ENCODE peak calls at places on chromosomes 4 and X, in eight cellular contexts. One of them, this sample, is unnamed.

GRCh38 chrX:39816871-39817731 is 280.7 kb downstream of the BCOR start:
- DNase-seq in H9: peak; percentile 93
- DNase-seq in DND-41: peak; percentile 25
- DNase-seq in kidney epithelial cell: no peak
- DNase-seq in omental fat pad: no peak
- DNase-seq in CD4-positive, alpha-beta T cell: no peak
- DNase-seq in PC-3: no peak
- DNase-seq in activated B cell treated with CpG ODN at 0.5 μM for 24 hours: no peak
- DNase-seq in this sample: no peak

GRCh38 chr4:87060957-87061356 is 126.1 kb downstream of the AFF1 start:
- DNase-seq in kidney epithelial cell: peak; percentile 92
- DNase-seq in CD4-positive, alpha-beta T cell: no peak
- DNase-seq in omental fat pad: no peak
- DNase-seq in activated B cell treated with CpG ODN at 0.5 μM for 24 hours: no peak
- DNase-seq in PC-3: peak; percentile 88
- DNase-seq in DND-41: no peak
- DNase-seq in H9: no peak
- DNase-seq in this sample: no peak

GRCh38 chrX:145524931-145525330 is 277.6 kb downstream of the SPANXN1 start:
- DNase-seq in activated B cell treated with CpG ODN at 0.5 μM for 24 hours: no peak
- DNase-seq in kidney epithelial cell: no peak
- DNase-seq in CD4-positive, alpha-beta T cell: no peak
- DNase-seq in omental fat pad: no peak
- DNase-seq in H9: no peak
- DNase-seq in DND-41: no peak
- DNase-seq in PC-3: no peak
- DNase-seq in this sample: no peak

GRCh38 chrX:123918106-123918721 is 43.3 kb upstream of the STAG2 start:
- DNase-seq in omental fat pad: no peak
- DNase-seq in H9: no peak
- DNase-seq in DND-41: no peak
- DNase-seq in CD4-positive, alpha-beta T cell: no peak
- DNase-seq in kidney epithelial cell: no peak
- DNase-seq in PC-3: peak; percentile 52
- DNase-seq in activated B cell treated with CpG ODN at 0.5 μM for 24 hours: no peak
- DNase-seq in this sample: no peak

GRCh38 chrX:16946361-16946964 is at the start of gene REPS2:
- DNase-seq in DND-41: no peak
- DNase-seq in omental fat pad: peak; percentile 52
- DNase-seq in kidney epithelial cell: peak; percentile 9
- DNase-seq in H9: peak; percentile 96
- DNase-seq in PC-3: peak; percentile 82
- DNase-seq in activated B cell treated with CpG ODN at 0.5 μM for 24 hours: peak; percentile 57
- DNase-seq in CD4-positive, alpha-beta T cell: peak; percentile 69
- DNase-seq in this sample: peak; percentile 75

GRCh38 chrX:120021927-120022326 is 55.6 kb downstream of the RHOXF2B start:
- DNase-seq in PC-3: no peak
- DNase-seq in omental fat pad: no peak
- DNase-seq in activated B cell treated with CpG ODN at 0.5 μM for 24 hours: no peak
- DNase-seq in kidney epithelial cell: no peak
- DNase-seq in H9: no peak
- DNase-seq in DND-41: no peak
- DNase-seq in CD4-positive, alpha-beta T cell: no peak
- DNase-seq in this sample: no peak

GRCh38 chr4:140707325-140707724 is 48.9 kb downstream of the TBC1D9 start:
- DNase-seq in activated B cell treated with CpG ODN at 0.5 μM for 24 hours: no peak
- DNase-seq in CD4-positive, alpha-beta T cell: no peak
- DNase-seq in PC-3: no peak
- DNase-seq in DND-41: no peak
- DNase-seq in kidney epithelial cell: no peak
- DNase-seq in omental fat pad: no peak
- DNase-seq in H9: no peak
- DNase-seq in this sample: no peak

GRCh38 chr4:116531870-116532269 is 553.5 kb downstream of the TRAM1L1 start:
- DNase-seq in H9: no peak
- DNase-seq in DND-41: peak; percentile 53
- DNase-seq in kidney epithelial cell: no peak
- DNase-seq in CD4-positive, alpha-beta T cell: no peak
- DNase-seq in activated B cell treated with CpG ODN at 0.5 μM for 24 hours: no peak
- DNase-seq in omental fat pad: no peak
- DNase-seq in PC-3: no peak
- DNase-seq in this sample: no peak

GRCh38 chrX:77505227-77505626 is 58.0 kb downstream of the FGF16 start:
- DNase-seq in CD4-positive, alpha-beta T cell: no peak
- DNase-seq in DND-41: no peak
- DNase-seq in kidney epithelial cell: no peak
- DNase-seq in PC-3: no peak
- DNase-seq in activated B cell treated with CpG ODN at 0.5 μM for 24 hours: no peak
- DNase-seq in omental fat pad: no peak
- DNase-seq in H9: no peak
- DNase-seq in this sample: no peak

GRCh38 chrX:137545711-137546651 is 19.9 kb upstream of the ZIC3 start:
- DNase-seq in omental fat pad: no peak
- DNase-seq in activated B cell treated with CpG ODN at 0.5 μM for 24 hours: no peak
- DNase-seq in DND-41: no peak
- DNase-seq in CD4-positive, alpha-beta T cell: no peak
- DNase-seq in PC-3: no peak
- DNase-seq in H9: peak; percentile 44
- DNase-seq in kidney epithelial cell: no peak
- DNase-seq in this sample: no peak

GRCh38 chrX:70481424-70481823 is 36.8 kb downstream of the DLG3 start:
- DNase-seq in CD4-positive, alpha-beta T cell: no peak
- DNase-seq in H9: no peak
- DNase-seq in kidney epithelial cell: no peak
- DNase-seq in omental fat pad: no peak
- DNase-seq in DND-41: no peak
- DNase-seq in PC-3: no peak
- DNase-seq in activated B cell treated with CpG ODN at 0.5 μM for 24 hours: no peak
- DNase-seq in this sample: no peak

GRCh38 chr4:158810487-158811215 is 41.8 kb downstream of the FNIP2 start:
- DNase-seq in kidney epithelial cell: peak; percentile 96
- DNase-seq in PC-3: peak; percentile 92
- DNase-seq in omental fat pad: peak; percentile 38
- DNase-seq in activated B cell treated with CpG ODN at 0.5 μM for 24 hours: no peak
- DNase-seq in H9: no peak
- DNase-seq in CD4-positive, alpha-beta T cell: no peak
- DNase-seq in DND-41: no peak
- DNase-seq in this sample: peak; percentile 65

GRCh38 chr4:147590249-147590920 is 26.8 kb upstream of the TMEM184C start:
- DNase-seq in CD4-positive, alpha-beta T cell: no peak
- DNase-seq in kidney epithelial cell: no peak
- DNase-seq in H9: peak; percentile 51
- DNase-seq in omental fat pad: peak; percentile 87
- DNase-seq in PC-3: peak; percentile 79
- DNase-seq in activated B cell treated with CpG ODN at 0.5 μM for 24 hours: no peak
- DNase-seq in DND-41: peak; percentile 49
- DNase-seq in this sample: no peak

GRCh38 chrX:82237328-82237727 is 1035.4 kb downstream of the SH3BGRL start:
- DNase-seq in DND-41: no peak
- DNase-seq in activated B cell treated with CpG ODN at 0.5 μM for 24 hours: no peak
- DNase-seq in kidney epithelial cell: no peak
- DNase-seq in H9: no peak
- DNase-seq in PC-3: no peak
- DNase-seq in omental fat pad: no peak
- DNase-seq in CD4-positive, alpha-beta T cell: no peak
- DNase-seq in this sample: no peak

GRCh38 chr4:157221895-157222763 is 1.6 kb downstream of the GRIA2 start:
- DNase-seq in CD4-positive, alpha-beta T cell: no peak
- DNase-seq in PC-3: no peak
- DNase-seq in kidney epithelial cell: no peak
- DNase-seq in H9: peak; percentile 71
- DNase-seq in activated B cell treated with CpG ODN at 0.5 μM for 24 hours: no peak
- DNase-seq in DND-41: no peak
- DNase-seq in omental fat pad: no peak
- DNase-seq in this sample: no peak

GRCh38 chr4:145843148-145843547 is 95.5 kb downstream of the ZNF827 start:
- DNase-seq in DND-41: no peak
- DNase-seq in CD4-positive, alpha-beta T cell: no peak
- DNase-seq in omental fat pad: no peak
- DNase-seq in PC-3: peak; percentile 44
- DNase-seq in kidney epithelial cell: no peak
- DNase-seq in activated B cell treated with CpG ODN at 0.5 μM for 24 hours: no peak
- DNase-seq in H9: no peak
- DNase-seq in this sample: no peak

GRCh38 chrX:6968231-6968630 is 179.3 kb upstream of the STS start:
- DNase-seq in H9: no peak
- DNase-seq in DND-41: no peak
- DNase-seq in omental fat pad: no peak
- DNase-seq in PC-3: no peak
- DNase-seq in activated B cell treated with CpG ODN at 0.5 μM for 24 hours: no peak
- DNase-seq in kidney epithelial cell: no peak
- DNase-seq in CD4-positive, alpha-beta T cell: no peak
- DNase-seq in this sample: no peak

GRCh38 chrX:140163376-140164159 is 198.2 kb upstream of the CXorf66 start:
- DNase-seq in PC-3: no peak
- DNase-seq in H9: no peak
- DNase-seq in DND-41: no peak
- DNase-seq in CD4-positive, alpha-beta T cell: no peak
- DNase-seq in omental fat pad: no peak
- DNase-seq in kidney epithelial cell: no peak
- DNase-seq in activated B cell treated with CpG ODN at 0.5 μM for 24 hours: no peak
- DNase-seq in this sample: no peak

GRCh38 chrX:140157143-140157542 is 191.8 kb upstream of the CXorf66 start:
- DNase-seq in PC-3: no peak
- DNase-seq in omental fat pad: no peak
- DNase-seq in DND-41: no peak
- DNase-seq in activated B cell treated with CpG ODN at 0.5 μM for 24 hours: no peak
- DNase-seq in H9: no peak
- DNase-seq in CD4-positive, alpha-beta T cell: no peak
- DNase-seq in kidney epithelial cell: no peak
- DNase-seq in this sample: no peak

DNA sequence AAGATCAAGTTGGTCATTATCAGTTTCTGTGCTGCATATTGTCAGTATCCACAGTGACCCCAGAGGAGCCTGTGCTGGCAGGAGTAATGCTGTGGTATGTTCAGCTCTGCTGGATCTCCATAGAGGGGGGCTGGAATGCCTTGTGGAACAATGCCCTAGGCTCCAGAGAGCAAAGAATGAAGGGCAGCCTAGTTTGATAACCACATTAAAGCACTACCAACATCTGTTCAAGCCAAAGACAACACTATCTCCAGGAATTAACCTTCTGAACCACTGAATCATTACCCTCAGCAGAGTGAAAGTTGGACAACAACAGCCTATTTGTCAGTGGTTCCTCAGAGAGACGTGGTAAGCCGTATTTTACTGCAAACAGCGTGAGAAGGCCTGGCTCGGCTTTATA is 192.3 kb upstream of the CXorf66 start:
- DNase-seq in omental fat pad: no peak
- DNase-seq in H9: no peak
- DNase-seq in kidney epithelial cell: peak; percentile 63
- DNase-seq in activated B cell treated with CpG ODN at 0.5 μM for 24 hours: no peak
- DNase-seq in DND-41: no peak
- DNase-seq in CD4-positive, alpha-beta T cell: no peak
- DNase-seq in PC-3: peak; percentile 2
- DNase-seq in this sample: no peak
- TF ChIP-seq CTCF in omental fat pad: no peak
- TF ChIP-seq CTCF in H9: no peak
- TF ChIP-seq CTCF in kidney epithelial cell: no peak
- TF ChIP-seq CTCF in activated B cell treated with CpG ODN at 0.5 μM for 24 hours: no peak
- TF ChIP-seq CTCF in DND-41: no peak
- TF ChIP-seq CTCF in CD4-positive, alpha-beta T cell: no peak
- TF ChIP-seq CTCF in PC-3: no peak
- TF ChIP-seq CTCF in this sample: no peak

DNA sequence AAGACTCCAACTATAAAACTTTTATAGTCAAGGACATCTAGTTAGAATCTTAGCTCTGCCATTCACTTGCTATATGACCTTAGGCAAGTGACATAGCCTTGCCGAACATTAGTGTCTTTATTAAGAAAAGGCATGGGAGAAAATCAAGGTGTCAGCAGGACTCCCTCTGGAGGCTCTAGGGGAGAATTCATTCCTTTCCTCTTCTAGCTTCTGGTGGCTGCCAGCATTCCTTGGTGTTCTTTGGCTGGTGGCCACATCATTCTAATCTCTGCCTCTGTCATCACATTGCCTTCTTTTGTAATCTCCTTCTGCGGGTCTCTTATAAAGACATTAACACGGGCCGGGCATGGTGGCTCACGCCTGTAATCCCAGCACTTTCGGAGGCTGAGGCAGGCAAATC is 99.8 kb downstream of the PPP1R2C start:
- DNase-seq in activated B cell treated with CpG ODN at 0.5 μM for 24 hours: no peak
- DNase-seq in kidney epithelial cell: no peak
- DNase-seq in DND-41: no peak
- DNase-seq in omental fat pad: no peak
- DNase-seq in CD4-positive, alpha-beta T cell: no peak
- DNase-seq in H9: no peak
- DNase-seq in PC-3: peak; percentile 43
- DNase-seq in this sample: no peak
- TF ChIP-seq CTCF in activated B cell treated with CpG ODN at 0.5 μM for 24 hours: no peak
- TF ChIP-seq CTCF in kidney epithelial cell: no peak
- TF ChIP-seq CTCF in DND-41: peak; percentile 10
- TF ChIP-seq CTCF in omental fat pad: no peak
- TF ChIP-seq CTCF in CD4-positive, alpha-beta T cell: no peak
- TF ChIP-seq CTCF in H9: peak; percentile 46
- TF ChIP-seq CTCF in PC-3: peak; percentile 32
- TF ChIP-seq CTCF in this sample: no peak

GRCh38 chrX:12494400-12495138 is 296.6 kb upstream of the PRPS2 start:
- DNase-seq in CD4-positive, alpha-beta T cell: no peak
- DNase-seq in PC-3: no peak
- DNase-seq in activated B cell treated with CpG ODN at 0.5 μM for 24 hours: no peak
- DNase-seq in H9: no peak
- DNase-seq in kidney epithelial cell: no peak
- DNase-seq in omental fat pad: no peak
- DNase-seq in DND-41: no peak
- DNase-seq in this sample: no peak

GRCh38 chrX:12496343-12496742 is 294.9 kb upstream of the PRPS2 start:
- DNase-seq in PC-3: no peak
- DNase-seq in omental fat pad: no peak
- DNase-seq in activated B cell treated with CpG ODN at 0.5 μM for 24 hours: no peak
- DNase-seq in kidney epithelial cell: no peak
- DNase-seq in DND-41: no peak
- DNase-seq in CD4-positive, alpha-beta T cell: no peak
- DNase-seq in H9: no peak
- DNase-seq in this sample: no peak

GRCh38 chrX:12497832-12498591 is 293.2 kb upstream of the PRPS2 start:
- DNase-seq in PC-3: peak; percentile 46
- DNase-seq in DND-41: peak; percentile 18
- DNase-seq in H9: peak; percentile 54
- DNase-seq in omental fat pad: no peak
- DNase-seq in CD4-positive, alpha-beta T cell: no peak
- DNase-seq in kidney epithelial cell: no peak
- DNase-seq in activated B cell treated with CpG ODN at 0.5 μM for 24 hours: no peak
- DNase-seq in this sample: no peak
- TF ChIP-seq CTCF in PC-3: peak; percentile 69
- TF ChIP-seq CTCF in DND-41: peak; percentile 57
- TF ChIP-seq CTCF in H9: peak; percentile 71
- TF ChIP-seq CTCF in omental fat pad: no peak
- TF ChIP-seq CTCF in CD4-positive, alpha-beta T cell: no peak
- TF ChIP-seq CTCF in kidney epithelial cell: peak; percentile 17
- TF ChIP-seq CTCF in activated B cell treated with CpG ODN at 0.5 μM for 24 hours: no peak
- TF ChIP-seq CTCF in this sample: no peak

GRCh38 chr4:168319486-168320019 is 1.0 kb upstream of the DDX60 start:
- DNase-seq in H9: no peak
- DNase-seq in CD4-positive, alpha-beta T cell: no peak
- DNase-seq in omental fat pad: no peak
- DNase-seq in activated B cell treated with CpG ODN at 0.5 μM for 24 hours: no peak
- DNase-seq in kidney epithelial cell: no peak
- DNase-seq in PC-3: no peak
- DNase-seq in DND-41: no peak
- DNase-seq in this sample: no peak

GRCh38 chr4:168321006-168321405 is 2.5 kb upstream of the DDX60 start:
- DNase-seq in kidney epithelial cell: no peak
- DNase-seq in H9: no peak
- DNase-seq in activated B cell treated with CpG ODN at 0.5 μM for 24 hours: no peak
- DNase-seq in DND-41: no peak
- DNase-seq in omental fat pad: no peak
- DNase-seq in CD4-positive, alpha-beta T cell: no peak
- DNase-seq in PC-3: peak; percentile 6
- DNase-seq in this sample: no peak

GRCh38 chr4:168318266-168318895 is at the start of gene DDX60:
- DNase-seq in activated B cell treated with CpG ODN at 0.5 μM for 24 hours: peak; percentile 68
- DNase-seq in PC-3: peak; percentile 74
- DNase-seq in CD4-positive, alpha-beta T cell: peak; percentile 74
- DNase-seq in DND-41: peak; percentile 88
- DNase-seq in kidney epithelial cell: peak; percentile 37
- DNase-seq in omental fat pad: peak; percentile 41
- DNase-seq in H9: peak; percentile 71
- DNase-seq in this sample: peak; percentile 71
- TF ChIP-seq CTCF in activated B cell treated with CpG ODN at 0.5 μM for 24 hours: no peak
- TF ChIP-seq CTCF in PC-3: peak; percentile 52
- TF ChIP-seq CTCF in CD4-positive, alpha-beta T cell: no peak
- TF ChIP-seq CTCF in DND-41: peak; percentile 52
- TF ChIP-seq CTCF in kidney epithelial cell: peak; percentile 67
- TF ChIP-seq CTCF in omental fat pad: no peak
- TF ChIP-seq CTCF in H9: peak; percentile 14
- TF ChIP-seq CTCF in this sample: peak; percentile 48

This sample was measured in CD14-positive monocyte.